ENCODE peak calls at places on chromosomes 6 and 20, in nine cellular contexts. Y is NCI-H2081; K is stimulated activated CD4-positive, alpha-beta T cell treated with anti-CD3 and anti-CD28 coated beads, Interleukin-12 subunit alpha, Interleukin-12 subunit beta, amount 100 ng/mL, for 4 hours; J is NCI-H748 treated with DMSO at 0.1 percent for 48 hours; X is aorta; V is GM23248; S is HTR-8/SVneo; N is left ventricle myocardium inferior; E is adipocyte. B is an unnamed sample.

GRCh38 chr20:41287327-41287726 is 30.2 kb downstream of the ZHX3 start:
- DNase-seq in Y (no peak), K (no peak), J (no peak), X (no peak), V (peak; percentile 92), S (no peak), N (no peak), E (peak; percentile 69), B (no peak)

GRCh38 chr6:37244430-37245310 is 12.9 kb upstream of the TBC1D22B start:
- DNase-seq in Y (peak; percentile 56), K (no peak), J (peak; percentile 92), X (peak; percentile 83), V (peak; percentile 99), S (peak; percentile 87), N (peak; percentile 72), E (peak; percentile 99), B (no peak)

GRCh38 chr6:170080169-170080827 is 210.6 kb downstream of the DLL1 start:
- DNase-seq in Y (no peak), K (no peak), J (no peak), X (no peak), V (no peak), S (no peak), N (peak; percentile 2), E (no peak), B (no peak)

GRCh38 chr6:144216668-144217218 is 66.4 kb downstream of the STX11 start:
- DNase-seq in Y (no peak), K (no peak), J (no peak), X (peak; percentile 85), V (no peak), S (peak; percentile 48), N (no peak), E (no peak), B (peak; percentile 55)

GRCh38 chr6:32317532-32317931 is 54.2 kb downstream of the TSBP1 start:
- DNase-seq in Y (no peak), K (no peak), J (no peak), X (no peak), V (no peak), S (no peak), N (no peak), E (no peak), B (no peak)

GRCh38 chr6:56699066-56699654 is 56.5 kb upstream of the DST start:
- DNase-seq in Y (no peak), K (no peak), J (peak; percentile 70), X (no peak), V (peak; percentile 65), S (no peak), N (no peak), E (peak; percentile 77), B (no peak)

GRCh38 chr6:86558318-86558717 is 379.0 kb upstream of the HTR1E start:
- DNase-seq in Y (no peak), K (no peak), J (no peak), X (no peak), V (no peak), S (no peak), N (no peak), E (no peak), B (no peak)

GRCh38 chr6:52632011-52632410 is 38.9 kb upstream of the TMEM14A start:
- DNase-seq in Y (no peak), K (no peak), J (no peak), X (no peak), V (no peak), S (no peak), N (no peak), E (no peak), B (no peak)

GRCh38 chr6:34514593-34515472 is 41.3 kb downstream of the SPDEF start:
- DNase-seq in Y (no peak), K (no peak), J (no peak), X (peak; percentile 62), V (peak; percentile 67), S (no peak), N (peak; percentile 11), E (peak; percentile 61), B (no peak)

GRCh38 chr6:20704325-20704724 is 170.1 kb downstream of the CDKAL1 start:
- DNase-seq in Y (no peak), K (no peak), J (peak; percentile 93), X (no peak), V (no peak), S (no peak), N (no peak), E (no peak), B (no peak)

GRCh38 chr20:64167676-64168075 is 3.4 kb downstream of the MYT1 start:
- DNase-seq in Y (no peak), K (no peak), J (no peak), X (no peak), V (peak; percentile 19), S (no peak), N (no peak), E (no peak), B (no peak)

GRCh38 chr6:131400054-131400781 is 172.8 kb upstream of the ARG1 start:
- DNase-seq in Y (no peak), K (no peak), J (no peak), X (no peak), V (peak; percentile 90), S (peak; percentile 35), N (no peak), E (peak; percentile 93), B (no peak)

GRCh38 chr6:162922816-162923215 is 195.0 kb downstream of the PACRG start:
- DNase-seq in Y (no peak), K (no peak), J (no peak), X (no peak), V (no peak), S (no peak), N (no peak), E (no peak), B (no peak)

GRCh38 chr6:145643760-145644159 is 91.6 kb downstream of the EPM2A start:
- DNase-seq in Y (no peak), K (no peak), J (no peak), X (no peak), V (peak; percentile 14), S (no peak), N (no peak), E (no peak), B (no peak)

GRCh38 chr6:11120273-11121005 is 8.9 kb upstream of the ERVFRD-1 start:
- DNase-seq in Y (peak; percentile 13), K (no peak), J (peak; percentile 90), X (no peak), V (peak; percentile 4), S (no peak), N (no peak), E (peak; percentile 42), B (no peak)

GRCh38 chr6:15879372-15880261 is 216.8 kb upstream of the DTNBP1 start:
- DNase-seq in Y (peak; percentile 39), K (peak; percentile 56), J (peak; percentile 80), X (peak; percentile 80), V (peak; percentile 86), S (peak; percentile 41), N (peak; percentile 86), E (peak; percentile 84), B (no peak)

GRCh38 chr6:32882879-32883250 is 28.9 kb downstream of the PSMB9 start:
- DNase-seq in Y (no peak), K (no peak), J (no peak), X (no peak), V (peak; percentile 92), S (no peak), N (no peak), E (peak; percentile 19), B (no peak)

GRCh38 chr6:40845588-40845987 is 193.4 kb downstream of the UNC5CL start:
- DNase-seq in Y (peak; percentile 7), K (peak; percentile 6), J (peak; percentile 39), X (no peak), V (peak; percentile 55), S (peak; percentile 41), N (no peak), E (peak; percentile 54), B (no peak)

GRCh38 chr6:134853111-134854055 is 96.5 kb downstream of the ALDH8A1 start:
- DNase-seq in Y (no peak), K (no peak), J (no peak), X (no peak), V (peak; percentile 81), S (peak; percentile 10), N (no peak), E (peak; percentile 46), B (no peak)

B was measured in T-helper 17 cell.